ENCODE peak calls at places on chromosomes 6 and 20, in nine cellular contexts. M is GM18507, R is HepG2, E is stomach, S is SW480, V is heart right ventricle, W is adrenal gland, F is dorsolateral prefrontal cortex, N is fibroblast of lung. H is an unnamed sample.

GRCh38 chr20:25040438-25040831 is 17.5 kb downstream of the ACSS1 start:
- DNase-seq in M (no peak), R (no peak), E (peak), S (no peak), V (no peak), W (peak), F (no peak), N (peak), H (no peak)

GRCh38 chr6:85484941-85485340 is 35.1 kb downstream of the NT5E start:
- DNase-seq in M (no peak), R (no peak), E (no peak), S (no peak), V (no peak), W (no peak), F (no peak), N (no peak), H (no peak)

GRCh38 chr6:99013661-99014458 is 66.1 kb upstream of the FBXL4 start:
- DNase-seq in M (no peak), R (no peak), E (no peak), S (no peak), V (no peak), W (no peak), F (no peak), N (peak), H (peak)

GRCh38 chr6:162620067-162620466 is 107.5 kb downstream of the PRKN start:
- DNase-seq in M (no peak), R (no peak), E (no peak), S (no peak), V (no peak), W (no peak), F (no peak), N (no peak), H (no peak)

GRCh38 chr6:22146581-22147468 is 150.0 kb downstream of the PRL start:
- DNase-seq in M (no peak), R (no peak), E (no peak), S (no peak), V (no peak), W (no peak), F (peak), N (peak), H (no peak)

GRCh38 chr20:5354871-5355270 is 38.1 kb upstream of the PROKR2 start:
- DNase-seq in M (no peak), R (peak), E (no peak), S (no peak), V (no peak), W (no peak), F (no peak), N (no peak), H (no peak)

GRCh38 chr6:50062051-50062450 is 12.3 kb upstream of the DEFB112 start:
- DNase-seq in M (no peak), R (peak), E (no peak), S (no peak), V (no peak), W (no peak), F (no peak), N (no peak), H (no peak)

GRCh38 chr6:150865406-150866146 is at the start of gene MTHFD1L:
- DNase-seq in M (peak), R (peak), E (peak), S (peak), V (peak), W (peak), F (peak), N (peak), H (peak)

GRCh38 chr6:44222486-44222986 is 859 bp upstream of the SLC29A1 start:
- DNase-seq in M (no peak), R (no peak), E (no peak), S (no peak), V (no peak), W (no peak), F (no peak), N (no peak), H (no peak)

GRCh38 chr6:19193624-19194023 is 643.5 kb upstream of the ID4 start:
- DNase-seq in M (no peak), R (no peak), E (no peak), S (no peak), V (no peak), W (no peak), F (no peak), N (no peak), H (no peak)

GRCh38 chr20:62159835-62160234 is 16.3 kb downstream of the SS18L1 start:
- DNase-seq in M (no peak), R (no peak), E (no peak), S (peak), V (no peak), W (no peak), F (peak), N (peak), H (peak)

GRCh38 chr6:134722996-134723871 is 226.7 kb downstream of the ALDH8A1 start:
- DNase-seq in M (no peak), R (no peak), E (no peak), S (no peak), V (no peak), W (peak), F (no peak), N (no peak), H (no peak)

GRCh38 chr20:62831854-62832211 is 15.0 kb downstream of the COL9A3 start:
- DNase-seq in M (no peak), R (peak), E (no peak), S (no peak), V (no peak), W (no peak), F (no peak), N (no peak), H (no peak)

GRCh38 chr6:85127696-85128225 is 322.1 kb upstream of the NT5E start:
- DNase-seq in M (no peak), R (no peak), E (no peak), S (no peak), V (no peak), W (no peak), F (no peak), N (no peak), H (no peak)

GRCh38 chr6:111984516-111985201 is 69.2 kb upstream of the CCN6 start:
- DNase-seq in M (no peak), R (no peak), E (no peak), S (no peak), V (no peak), W (no peak), F (no peak), N (no peak), H (no peak)

GRCh38 chr6:117615981-117616961 is 14.0 kb upstream of the GOPC start:
- DNase-seq in M (no peak), R (no peak), E (no peak), S (no peak), V (no peak), W (no peak), F (no peak), N (peak), H (peak)

GRCh38 chr20:4962257-4962855 is 39.0 kb downstream of the SLC23A2 start:
- DNase-seq in M (no peak), R (no peak), E (no peak), S (no peak), V (no peak), W (peak), F (no peak), N (no peak), H (no peak)

GRCh38 chr20:33291830-33292355 is 8.9 kb downstream of the BPIFB1 start:
- DNase-seq in M (peak), R (peak), E (peak), S (peak), V (no peak), W (peak), F (peak), N (no peak), H (no peak)

GRCh38 chr6:34709386-34709785 is 12.8 kb upstream of the ILRUN start:
- DNase-seq in M (no peak), R (no peak), E (peak), S (no peak), V (peak), W (peak), F (peak), N (peak), H (no peak)

GRCh38 chr6:51199733-51200132 is 381.1 kb downstream of the TFAP2B start:
- DNase-seq in M (no peak), R (no peak), E (no peak), S (no peak), V (no peak), W (no peak), F (no peak), N (no peak), H (no peak)

GRCh38 chr6:17427617-17428016 is 34.2 kb downstream of the CAP2 start:
- DNase-seq in M (no peak), R (no peak), E (no peak), S (no peak), V (no peak), W (no peak), F (no peak), N (no peak), H (no peak)

GRCh38 chr20:4153661-4154238 is 138.4 kb upstream of the RNF24 start:
- DNase-seq in M (no peak), R (no peak), E (no peak), S (no peak), V (no peak), W (no peak), F (no peak), N (no peak), H (no peak)

GRCh38 chr6:146017672-146018071 is 11.2 kb upstream of the GRM1 start:
- DNase-seq in M (no peak), R (no peak), E (no peak), S (no peak), V (no peak), W (no peak), F (no peak), N (no peak), H (no peak)